ENCODE peak calls at places on chromosome 15, in seven cellular contexts. T is AG04450, L is BJ, N is nephron progenitor cell, W is Calu3, J is H9, P is GM12865. M is an unnamed sample.
A peak's percentile ranks its signal among the peaks of the same experiment; 100 is the strongest.

GRCh38 chr15:72599855-72600464 is 54.5 kb upstream of the GOLGA6B start:
- DNase-seq in T (peak; percentile 39), L (peak; percentile 4), N (peak; percentile 43), W (peak; percentile 56), J (no peak), P (peak; percentile 51), M (peak; percentile 46)

GRCh38 chr15:43509002-43509922 is 8.1 kb upstream of the MAP1A start:
- DNase-seq in T (no peak), L (no peak), N (no peak), W (no peak), J (no peak), P (no peak), M (no peak)

GRCh38 chr15:50791537-50791885 is 26.0 kb upstream of the SPPL2A start:
- DNase-seq in T (no peak), L (no peak), N (no peak), W (no peak), J (no peak), P (no peak), M (no peak)

GRCh38 chr15:65328506-65329297 is 24.2 kb downstream of the RNU5B-1 start:
- DNase-seq in T (no peak), L (no peak), N (no peak), W (no peak), J (no peak), P (no peak), M (peak; percentile 11)

GRCh38 chr15:100255644-100256043 is 86.1 kb downstream of the ADAMTS17 start:
- DNase-seq in T (no peak), L (no peak), N (no peak), W (no peak), J (no peak), P (no peak), M (no peak)

GRCh38 chr15:79067434-79067833 is 23.1 kb downstream of the RASGRF1 start:
- DNase-seq in T (no peak), L (no peak), N (no peak), W (no peak), J (no peak), P (no peak), M (no peak)

GRCh38 chr15:101193781-101194180 is 58.1 kb downstream of the CHSY1 start:
- DNase-seq in T (no peak), L (no peak), N (no peak), W (no peak), J (no peak), P (no peak), M (no peak)

GRCh38 chr15:44801368-44801767 is 65.0 kb downstream of the TRIM69 start:
- DNase-seq in T (no peak), L (no peak), N (no peak), W (no peak), J (no peak), P (no peak), M (no peak)

GRCh38 chr15:70097337-70098169 is at the start of gene TLE3:
- DNase-seq in T (peak; percentile 97), L (peak; percentile 81), N (peak; percentile 98), W (peak; percentile 99), J (peak; percentile 99), P (peak; percentile 99), M (peak; percentile 100)
- TF ChIP-seq CTCF in T (peak; percentile 43), L (peak; percentile 56), N (peak; percentile 37), W (no peak), J (peak; percentile 31), P (no peak), M (no peak)

DNA sequence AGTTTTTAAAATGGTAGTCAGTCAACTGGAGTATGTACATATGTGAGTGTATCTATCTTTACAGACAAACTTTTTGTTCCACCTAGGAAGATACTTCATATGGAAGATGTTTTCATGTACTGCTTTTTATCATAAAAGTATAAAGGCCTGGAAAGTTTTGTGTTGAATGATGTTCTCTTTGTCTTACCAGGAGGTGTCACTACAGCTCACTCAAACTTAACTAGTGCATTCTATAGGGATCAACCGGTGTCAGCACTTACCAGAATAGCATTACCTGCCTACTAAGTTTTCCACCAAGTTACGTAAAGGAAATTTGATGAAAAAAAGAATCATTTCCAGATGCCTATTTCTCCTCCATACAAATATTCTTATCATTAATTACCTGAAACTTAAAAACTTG is 522.6 kb upstream of the SEMA6D start:
- DNase-seq in T (peak; percentile 4), L (no peak), N (no peak), W (no peak), J (no peak), P (peak; percentile 18), M (no peak)
- TF ChIP-seq CTCF in T (peak; percentile 52), L (peak; percentile 29), N (no peak), W (no peak), J (peak; percentile 65), P (no peak), M (no peak)

GRCh38 chr15:87940763-87941162 is 315.8 kb downstream of the NTRK3 start:
- DNase-seq in T (no peak), L (no peak), N (no peak), W (no peak), J (no peak), P (no peak), M (no peak)

GRCh38 chr15:87943629-87944028 is 312.9 kb downstream of the NTRK3 start:
- DNase-seq in T (no peak), L (no peak), N (no peak), W (no peak), J (no peak), P (no peak), M (no peak)

GRCh38 chr15:87939838-87940457 is 316.6 kb downstream of the NTRK3 start:
- DNase-seq in T (no peak), L (no peak), N (no peak), W (no peak), J (no peak), P (no peak), M (no peak)

GRCh38 chr15:87942316-87942715 is 314.2 kb downstream of the NTRK3 start:
- DNase-seq in T (no peak), L (no peak), N (no peak), W (no peak), J (no peak), P (no peak), M (no peak)

GRCh38 chr15:87941606-87942005 is 314.9 kb downstream of the NTRK3 start:
- DNase-seq in T (no peak), L (no peak), N (no peak), W (no peak), J (no peak), P (no peak), M (no peak)
- TF ChIP-seq CTCF in T (no peak), L (no peak), N (no peak), W (no peak), J (no peak), P (no peak), M (no peak)

DNA sequence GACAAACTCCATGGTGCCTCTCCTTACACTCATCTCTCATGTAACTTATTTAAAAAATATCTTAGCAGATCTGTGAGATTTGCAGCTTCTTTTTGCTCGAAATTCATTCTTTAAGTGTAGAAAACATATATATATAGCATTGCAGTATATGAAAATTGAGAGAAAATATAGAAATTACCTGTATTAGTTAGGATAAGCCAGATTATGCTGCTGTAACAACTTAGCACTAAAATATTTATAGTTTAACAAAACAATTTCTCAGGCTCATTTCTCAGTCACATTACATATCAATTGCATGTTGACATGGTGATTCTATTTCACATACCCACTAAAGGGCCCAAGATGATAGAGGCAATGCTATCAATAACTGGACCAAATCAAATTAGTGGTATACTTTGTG is 54.7 kb downstream of the NR2F2 start:
- DNase-seq in T (no peak), L (no peak), N (no peak), W (no peak), J (no peak), P (no peak), M (no peak)
- TF ChIP-seq CTCF in T (no peak), L (no peak), N (no peak), W (no peak), J (no peak), P (no peak), M (no peak)

M was measured in GM20000.